ENCODE peak calls at places on chromosome 12, in ten cellular contexts. F, W, C, T, N, K, L, Q, B and G are unnamed samples.

GRCh38 chr12:12482150-12482761 is 80.4 kb downstream of the DUSP16 start:
- DNase-seq in F (no peak), W (no peak), C (no peak), T (no peak), N (no peak), K (no peak), L (no peak), Q (no peak), B (no peak), G (no peak)

GRCh38 chr12:108635201-108635996 is 1.7 kb upstream of the SELPLG start:
- DNase-seq in F (peak; percentile 11), W (no peak), C (no peak), T (no peak), N (peak; percentile 42), K (no peak), L (no peak), Q (no peak), B (no peak), G (no peak)

GRCh38 chr12:60335765-60336164 is 739.9 kb downstream of the SLC16A7 start:
- DNase-seq in F (no peak), W (peak; percentile 5), C (no peak), T (no peak), N (no peak), K (peak; percentile 71), L (no peak), Q (peak; percentile 62), B (no peak), G (no peak)

GRCh38 chr12:44875417-44875953 is 630 bp downstream of the NELL2 start:
- DNase-seq in F (no peak), W (no peak), C (peak; percentile 59), T (no peak), N (peak; percentile 24), K (no peak), L (no peak), Q (no peak), B (peak; percentile 25), G (peak; percentile 27)

GRCh38 chr12:32558941-32559340 is 120.2 kb upstream of the DNM1L start:
- DNase-seq in F (no peak), W (no peak), C (no peak), T (no peak), N (no peak), K (peak; percentile 82), L (no peak), Q (peak; percentile 67), B (no peak), G (no peak)

GRCh38 chr12:109443794-109444193 is 33.3 kb downstream of the KCTD10 start:
- DNase-seq in F (no peak), W (no peak), C (peak; percentile 7), T (no peak), N (no peak), K (no peak), L (peak; percentile 34), Q (no peak), B (no peak), G (no peak)

GRCh38 chr12:28172434-28173030 is 17.7 kb upstream of the CCDC91 start:
- DNase-seq in F (peak; percentile 59), W (peak; percentile 71), C (peak; percentile 19), T (no peak), N (no peak), K (peak; percentile 72), L (no peak), Q (peak; percentile 81), B (no peak), G (peak; percentile 73)

GRCh38 chr12:111450676-111451075 is 45.0 kb downstream of the SH2B3 start:
- DNase-seq in F (no peak), W (no peak), C (no peak), T (no peak), N (no peak), K (no peak), L (no peak), Q (no peak), B (no peak), G (no peak)

GRCh38 chr12:87157791-87158190 is 871.4 kb downstream of the C12orf50 start:
- DNase-seq in F (no peak), W (peak; percentile 45), C (no peak), T (no peak), N (peak; percentile 53), K (peak; percentile 23), L (no peak), Q (peak; percentile 99), B (no peak), G (no peak)

GRCh38 chr12:132953163-132953425 is 3.0 kb downstream of the ZNF605 start:
- DNase-seq in F (no peak), W (no peak), C (no peak), T (no peak), N (no peak), K (no peak), L (no peak), Q (no peak), B (no peak), G (no peak)

GRCh38 chr12:118358607-118359540 is 13.8 kb downstream of the TAOK3 start:
- DNase-seq in F (no peak), W (no peak), C (no peak), T (no peak), N (no peak), K (no peak), L (no peak), Q (no peak), B (no peak), G (no peak)

GRCh38 chr12:5060958-5061357 is 17.3 kb downstream of the KCNA5 start:
- DNase-seq in F (no peak), W (no peak), C (no peak), T (no peak), N (peak; percentile 74), K (no peak), L (no peak), Q (no peak), B (no peak), G (no peak)